ENCODE peak calls at places on chromosomes 16 and 17, in four cellular contexts. B is GM12878, Z is K562, N is HepG2. E is an unnamed sample.

GRCh38 chr17:77473615-77474226 is 333.0 kb downstream of the SEC14L1 start:
- DNase-seq in Z (no peak), B (no peak), N (no peak), E (no peak)

GRCh38 chr16:4461250-4462085 is 13.0 kb downstream of the NMRAL1 start:
- DNase-seq in B (no peak), N (peak; percentile 97), Z (peak; percentile 44), E (no peak)

GRCh38 chr16:86510465-86511261 is at the start of gene FOXF1:
- DNase-seq in N (no peak), B (no peak), Z (no peak), E (no peak)

GRCh38 chr17:39376434-39376833 is 25.0 kb downstream of the FBXL20 start:
- DNase-seq in N (no peak), Z (no peak), B (peak; percentile 23), E (no peak)

GRCh38 chr16:81313731-81314602 is 795 bp upstream of the GAN start:
- DNase-seq in B (no peak), N (peak; percentile 65), Z (no peak), E (no peak)

GRCh38 chr16:55515110-55515509 is 6.2 kb downstream of the LPCAT2 start:
- DNase-seq in Z (no peak), B (no peak), N (no peak), E (no peak)

GRCh38 chr17:8324132-8324531 is 14.1 kb downstream of the ARHGEF15 start:
- DNase-seq in N (no peak), Z (no peak), B (no peak), E (no peak)

GRCh38 chr17:57923182-57923872 is 31.9 kb downstream of the CUEDC1 start:
- DNase-seq in Z (no peak), B (no peak), N (no peak), E (no peak)

GRCh38 chr17:48335168-48335567 is 94.8 kb downstream of the SKAP1 start:
- DNase-seq in Z (no peak), N (no peak), B (no peak), E (no peak)

GRCh38 chr16:10849736-10850477 is 27.1 kb upstream of the CIITA start:
- DNase-seq in Z (no peak), B (no peak), N (no peak), E (no peak)

GRCh38 chr16:48014349-48015135 is 141.3 kb downstream of the ABCC12 start:
- DNase-seq in Z (no peak), B (no peak), N (peak; percentile 11), E (no peak)

GRCh38 chr17:39979021-39979660 is 1.5 kb upstream of the PSMD3 start:
- DNase-seq in B (no peak), N (no peak), Z (no peak), E (no peak)

GRCh38 chr16:14564881-14565687 is 65.0 kb downstream of the PARN start:
- DNase-seq in N (peak; percentile 34), Z (no peak), B (no peak), E (no peak)

GRCh38 chr16:11180489-11180888 is 75.5 kb downstream of the SOCS1 start:
- DNase-seq in Z (no peak), N (no peak), B (no peak), E (no peak)

GRCh38 chr17:82200743-82201497 is 11.7 kb downstream of the CCDC57 start:
- DNase-seq in Z (peak; percentile 54), B (no peak), N (no peak), E (no peak)

GRCh38 chr17:81429353-81429774 is 34.1 kb downstream of the BAHCC1 start:
- DNase-seq in Z (no peak), N (no peak), B (no peak), E (no peak)

GRCh38 chr17:48499248-48499647 is 31.6 kb downstream of the HOXB1 start:
- DNase-seq in B (no peak), Z (no peak), N (no peak), E (no peak)

GRCh38 chr16:19138601-19139000 is 24.8 kb downstream of the ITPRIPL2 start:
- DNase-seq in B (no peak), N (no peak), Z (no peak), E (peak; percentile 39)

GRCh38 chr17:79970576-79971068 is 65.0 kb downstream of the TBC1D16 start:
- DNase-seq in Z (no peak), B (no peak), N (peak; percentile 77), E (peak; percentile 73)
- TF ChIP-seq SP1 in Z (no peak), B (no peak), N (no peak), E (no peak)

DNA sequence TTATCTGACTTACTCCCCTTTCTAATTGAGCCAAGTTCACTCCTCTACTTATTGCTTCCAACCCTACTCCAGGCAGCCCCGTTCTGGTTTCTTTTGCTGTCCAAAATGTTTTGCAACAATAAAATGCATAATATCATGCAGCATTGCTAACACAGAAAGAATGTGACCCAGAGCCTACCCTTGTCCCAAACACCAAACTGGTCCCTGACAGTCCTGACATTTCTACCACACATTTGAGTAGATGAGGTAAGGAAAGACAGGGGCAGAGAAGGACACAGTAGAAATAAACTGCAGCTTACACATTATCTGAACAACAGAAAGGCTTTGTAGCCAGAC is 31.5 kb downstream of the SOX9 start:
- DNase-seq in B (no peak), Z (no peak), N (no peak), E (no peak)
- TF ChIP-seq FOXK2 in B (no peak), Z (no peak), N (no peak), E (no peak)

GRCh38 chr17:29664743-29665479 is 42.2 kb upstream of the CORO6 start:
- DNase-seq in Z (peak; percentile 31), B (no peak), N (no peak), E (no peak)
- TF ChIP-seq SP1 in Z (no peak), B (no peak), N (no peak), E (no peak)

GRCh38 chr17:30173649-30174048 is 57.0 kb downstream of the NSRP1 start:
- DNase-seq in N (no peak), B (peak; percentile 68), Z (no peak), E (no peak)
- TF ChIP-seq FOXK2 in N (no peak), B (no peak), Z (no peak), E (no peak)

E was measured in HEK293T.